ENCODE peak calls at places on chromosomes 7 and 10, in six cellular contexts. I is NCI-H1436; A is T-helper 9 cell; L is stimulated activated CD4-positive, alpha-beta T cell treated with anti-CD3 and anti-CD28 coated beads, Interleukin-1b, Interleukin-23, amount 100 ng/mL, for 4 hours; Y is activated naive CD4-positive, alpha-beta T cell treated with anti-CD3 and anti-CD28 coated beads for 36 hours; X is neural crest cell. Z is an unnamed sample.

GRCh38 chr10:16519250-16519907 is 2.3 kb downstream of the C1QL3 start:
- DNase-seq in X (no peak), Y (no peak), I (no peak), L (no peak), A (no peak), Z (no peak)

GRCh38 chr10:24008164-24009066 is 200.5 kb upstream of the KIAA1217 start:
- DNase-seq in L (no peak), Y (no peak), X (no peak), A (no peak), I (no peak), Z (no peak)

GRCh38 chr7:120039138-120039537 is 233.8 kb upstream of the KCND2 start:
- DNase-seq in I (no peak), A (no peak), L (no peak), Y (no peak), X (no peak), Z (no peak)

GRCh38 chr10:12534824-12535223 is 185.5 kb downstream of the CAMK1D start:
- DNase-seq in X (no peak), A (no peak), I (no peak), L (no peak), Y (peak; percentile 14), Z (no peak)

GRCh38 chr7:50119815-50120637 is 27.0 kb upstream of the ZPBP start:
- DNase-seq in X (no peak), L (no peak), A (no peak), I (no peak), Y (peak; percentile 57), Z (peak; percentile 13)

GRCh38 chr10:51034769-51035168 is 39.5 kb upstream of the PRKG1 start:
- DNase-seq in I (no peak), Y (no peak), X (no peak), A (no peak), L (no peak), Z (no peak)

GRCh38 chr7:11701829-11702560 is 130.0 kb downstream of the THSD7A start:
- DNase-seq in Y (no peak), X (no peak), L (no peak), A (no peak), I (no peak), Z (no peak)

GRCh38 chr10:2994562-2994961 is 72.8 kb upstream of the PFKP start:
- DNase-seq in I (no peak), A (no peak), Y (no peak), L (no peak), X (no peak), Z (no peak)

GRCh38 chr10:94103902-94104301 is 110.2 kb downstream of the PLCE1 start:
- DNase-seq in I (no peak), Y (no peak), A (no peak), L (no peak), X (no peak), Z (no peak)

GRCh38 chr10:98344589-98345038 is 70.4 kb downstream of the PYROXD2 start:
- DNase-seq in L (no peak), A (no peak), Y (no peak), X (no peak), I (no peak), Z (no peak)

GRCh38 chr10:5317547-5318107 is 47.1 kb upstream of the UCN3 start:
- DNase-seq in L (peak; percentile 69), I (no peak), X (no peak), Y (peak; percentile 96), A (no peak), Z (no peak)

GRCh38 chr10:15719899-15720634 is at the start of gene ITGA8:
- DNase-seq in I (no peak), Y (peak; percentile 14), A (no peak), L (no peak), X (peak; percentile 51), Z (no peak)

GRCh38 chr7:48643420-48644013 is 280.8 kb upstream of the CDC14C start:
- DNase-seq in L (no peak), X (no peak), Y (no peak), A (no peak), I (no peak), Z (no peak)